ENCODE peak calls at places on chromosomes 1 and 21, in four cellular contexts. H, W, I and Q are unnamed samples.

GRCh38 chr21:36654341-36654740 is 44.6 kb upstream of the SIM2 start:
- DNase-seq in W (no peak), I (no peak), H (no peak), Q (no peak)

GRCh38 chr1:7902478-7903084 is 38.1 kb downstream of the TNFRSF9 start:
- DNase-seq in W (peak; percentile 26), H (peak; percentile 34), I (peak; percentile 70), Q (peak; percentile 42)

GRCh38 chr1:219174672-219175564 is 1.2 kb downstream of the LYPLAL1 start:
- DNase-seq in I (peak; percentile 53), W (peak; percentile 31), H (peak; percentile 71), Q (peak; percentile 12)

GRCh38 chr1:202742496-202742895 is 32.2 kb upstream of the SYT2 start:
- DNase-seq in I (no peak), H (no peak), W (no peak), Q (no peak)

GRCh38 chr1:203643213-203644045 is 16.8 kb downstream of the ATP2B4 start:
- DNase-seq in I (no peak), H (no peak), W (no peak), Q (no peak)

GRCh38 chr1:21966247-21967000 is 10.4 kb upstream of the CELA3B start:
- DNase-seq in H (no peak), I (no peak), W (no peak), Q (peak; percentile 23)

GRCh38 chr1:114154146-114154962 is 685 bp upstream of the SYT6 start:
- DNase-seq in W (peak; percentile 36), I (no peak), H (no peak), Q (no peak)

GRCh38 chr1:30450818-30451233 is 272.6 kb downstream of the MATN1 start:
- DNase-seq in W (no peak), I (no peak), H (no peak), Q (no peak)

GRCh38 chr1:45928486-45929205 is 125.2 kb downstream of the MAST2 start:
- DNase-seq in H (no peak), W (no peak), I (no peak), Q (no peak)

GRCh38 chr1:41868241-41868953 is 50.3 kb downstream of the HIVEP3 start:
- DNase-seq in W (no peak), I (no peak), H (no peak), Q (no peak)

GRCh38 chr1:163202833-163203451 is at the start of gene RGS5:
- DNase-seq in I (no peak), H (no peak), W (no peak), Q (no peak)

GRCh38 chr1:184002071-184002470 is 35.5 kb downstream of the COLGALT2 start:
- DNase-seq in W (no peak), I (peak; percentile 53), H (no peak), Q (peak; percentile 54)

GRCh38 chr1:21499283-21499945 is 9.8 kb upstream of the ALPL start:
- DNase-seq in W (no peak), H (no peak), I (no peak), Q (no peak)

GRCh38 chr1:181061891-181062777 is 26.4 kb upstream of the IER5 start:
- DNase-seq in W (no peak), I (no peak), H (peak; percentile 32), Q (no peak)

GRCh38 chr1:48644190-48644930 is 132.3 kb downstream of the BEND5 start:
- DNase-seq in H (no peak), I (no peak), W (no peak), Q (no peak)

GRCh38 chr1:66372522-66373071 is 161.4 kb upstream of the SGIP1 start:
- DNase-seq in H (no peak), W (no peak), I (no peak), Q (no peak)

GRCh38 chr21:16258834-16259611 is 529.2 kb downstream of the USP25 start:
- DNase-seq in I (no peak), H (no peak), W (no peak), Q (no peak)

GRCh38 chr1:147336290-147336689 is 93.8 kb downstream of the CHD1L start:
- DNase-seq in H (no peak), I (no peak), W (no peak), Q (no peak)

GRCh38 chr1:153260980-153261792 is 1.7 kb downstream of the LORICRIN start:
- DNase-seq in I (peak; percentile 20), H (no peak), W (peak; percentile 68), Q (no peak)

GRCh38 chr1:12745992-12746323 is at the start of gene CFAP107:
- DNase-seq in W (no peak), I (no peak), H (no peak), Q (no peak)

GRCh38 chr1:42013881-42014470 is 95.3 kb upstream of the HIVEP3 start:
- DNase-seq in W (no peak), I (peak; percentile 27), H (peak; percentile 19), Q (no peak)

GRCh38 chr21:16551101-16551695 is 821.4 kb downstream of the USP25 start:
- DNase-seq in I (no peak), H (no peak), W (no peak), Q (no peak)

GRCh38 chr1:228315945-228316588 is 90.6 kb downstream of the TRIM11 start:
- DNase-seq in W (peak; percentile 12), H (no peak), I (no peak), Q (no peak)

GRCh38 chr1:168136709-168137514 is at the start of gene GPR161:
- DNase-seq in W (peak; percentile 76), H (no peak), I (peak; percentile 53), Q (peak; percentile 40)

GRCh38 chr1:236172041-236172579 is 29.8 kb downstream of the GPR137B start:
- DNase-seq in I (no peak), W (no peak), H (no peak), Q (no peak)

GRCh38 chr1:121417289-121417955 is 232.6 kb downstream of the SRGAP2C start:
- DNase-seq in W (no peak), I (no peak), H (no peak), Q (no peak)

GRCh38 chr1:74681449-74681848 is 7.9 kb upstream of the ERICH3 start:
- DNase-seq in W (no peak), H (no peak), I (no peak), Q (no peak)

GRCh38 chr1:231315887-231316286 is 21.8 kb downstream of the EXOC8 start:
- DNase-seq in I (peak; percentile 39), H (no peak), W (no peak), Q (peak; percentile 35)

GRCh38 chr1:229879746-229880145 is 187.3 kb upstream of the GALNT2 start:
- DNase-seq in W (no peak), H (no peak), I (no peak), Q (no peak)

GRCh38 chr1:151059342-151060240 is at the start of gene CDC42SE1:
- DNase-seq in I (peak; percentile 86), W (peak; percentile 87), H (peak; percentile 63), Q (peak; percentile 94)
- TF ChIP-seq POLR2A in I (peak; percentile 80), W (peak; percentile 93), H (no peak), Q (peak; percentile 96)

GRCh38 chr1:33634806-33635205 is 162.4 kb downstream of the ZSCAN20 start:
- DNase-seq in W (no peak), I (peak; percentile 24), H (no peak), Q (no peak)

GRCh38 chr1:33634143-33634542 is 161.7 kb downstream of the ZSCAN20 start:
- DNase-seq in I (no peak), W (no peak), H (no peak), Q (no peak)

GRCh38 chr1:33635336-33636012 is 163.0 kb downstream of the ZSCAN20 start:
- DNase-seq in H (no peak), I (no peak), W (no peak), Q (no peak)

GRCh38 chr1:33636209-33636608 is 163.8 kb downstream of the ZSCAN20 start:
- DNase-seq in W (no peak), I (no peak), H (no peak), Q (no peak)

GRCh38 chr1:33633019-33633801 is 160.8 kb downstream of the ZSCAN20 start:
- DNase-seq in W (peak; percentile 81), I (peak; percentile 93), H (peak; percentile 84), Q (peak; percentile 60)
- TF ChIP-seq POLR2A in W (no peak), I (no peak), H (no peak), Q (no peak)

GRCh38 chr1:221741364-221741970 is 422 bp downstream of the DUSP10 start:
- DNase-seq in I (peak; percentile 35), W (peak; percentile 48), H (peak; percentile 39), Q (no peak)

GRCh38 chr1:221741971-221742554 is at the start of gene DUSP10:
- DNase-seq in H (peak; percentile 100), I (peak; percentile 99), W (peak; percentile 98), Q (peak; percentile 94)

GRCh38 chr1:221743416-221744208 is 1.7 kb upstream of the DUSP10 start:
- DNase-seq in H (no peak), W (no peak), I (no peak), Q (no peak)

GRCh38 chr1:221740941-221741363 is 937 bp downstream of the DUSP10 start:
- DNase-seq in I (peak; percentile 26), H (peak; percentile 23), W (peak; percentile 39), Q (no peak)

DNA sequence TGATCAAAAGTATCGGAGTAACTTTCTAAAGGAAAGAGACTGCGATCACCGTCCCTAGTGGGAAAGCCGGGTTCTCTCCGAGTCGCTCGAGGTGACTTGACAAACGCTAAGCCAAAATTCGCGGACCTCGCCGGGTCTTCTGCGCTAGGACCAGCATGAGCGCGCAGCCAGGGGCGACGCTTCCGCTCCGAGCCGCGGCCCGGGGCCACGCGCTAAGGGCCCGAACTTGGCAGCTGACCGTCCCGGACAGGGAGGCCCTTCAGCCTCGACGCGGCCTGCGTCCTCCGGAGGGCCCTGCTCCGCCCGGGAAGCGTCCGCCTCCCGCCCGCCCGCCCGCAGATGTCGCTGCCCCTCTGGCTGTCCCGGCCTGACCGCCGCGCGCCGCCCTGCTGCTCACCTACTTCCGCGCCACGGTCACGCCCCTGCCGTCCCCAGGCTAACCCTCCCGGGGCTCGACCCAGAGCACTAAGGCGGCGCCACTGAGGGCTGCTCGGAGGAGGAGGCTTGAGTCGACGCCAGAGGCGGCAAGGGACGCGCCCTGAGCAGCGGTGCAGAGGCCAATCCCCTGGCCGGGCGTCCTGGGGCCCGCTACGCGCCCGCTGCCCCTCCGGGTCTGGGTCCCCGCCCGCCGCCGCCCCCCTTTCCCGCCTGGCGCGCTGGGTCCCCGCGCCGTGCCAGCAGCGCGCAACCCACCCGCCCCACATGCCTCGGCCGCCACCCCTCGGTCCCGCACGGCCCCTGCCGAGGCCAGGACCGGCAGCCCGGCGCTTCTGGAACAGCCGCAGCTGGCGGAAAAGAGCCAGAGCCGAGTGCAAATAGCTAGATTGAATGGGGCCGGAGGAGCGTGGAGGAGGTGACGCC is 896 bp upstream of the DUSP10 start:
- DNase-seq in W (peak; percentile 77), I (peak; percentile 87), H (peak; percentile 79), Q (peak; percentile 61)
- TF ChIP-seq POLR2A in W (no peak), I (peak; percentile 43), H (no peak), Q (peak; percentile 56)

GRCh38 chr1:223704921-223705878 is 7.1 kb upstream of the CAPN2 start:
- DNase-seq in W (peak; percentile 48), H (no peak), I (no peak), Q (no peak)
- TF ChIP-seq POLR2A in W (no peak), H (no peak), I (no peak), Q (no peak)